ENCODE peak calls at places on chromosomes 6 and 20, in four cellular contexts. One of them, this sample, is unnamed.

GRCh38 chr6:46876126-46876525 is 45.6 kb downstream of the ADGRF5 start:
- DNase-seq in IMR-90: no peak
- DNase-seq in mesendoderm: peak; percentile 73
- DNase-seq in neuronal stem cell: no peak
- DNase-seq in this sample: peak; percentile 97

GRCh38 chr6:1426416-1426815 is 37.0 kb downstream of the FOXF2 start:
- DNase-seq in IMR-90: no peak
- DNase-seq in mesendoderm: no peak
- DNase-seq in neuronal stem cell: no peak
- DNase-seq in this sample: no peak

GRCh38 chr20:1446536-1446935 is 20.1 kb downstream of the NSFL1C start:
- DNase-seq in IMR-90: no peak
- DNase-seq in mesendoderm: no peak
- DNase-seq in neuronal stem cell: no peak
- DNase-seq in this sample: no peak

GRCh38 chr6:41704656-41705328 is 30.6 kb downstream of the TFEB start:
- DNase-seq in IMR-90: no peak
- DNase-seq in mesendoderm: no peak
- DNase-seq in neuronal stem cell: no peak
- DNase-seq in this sample: no peak

GRCh38 chr6:90982051-90982450 is 395.2 kb upstream of the MAP3K7 start:
- DNase-seq in IMR-90: no peak
- DNase-seq in mesendoderm: peak; percentile 25
- DNase-seq in neuronal stem cell: no peak
- DNase-seq in this sample: peak; percentile 6

GRCh38 chr6:100281471-100281878 is 183.2 kb downstream of the SIM1 start:
- DNase-seq in IMR-90: no peak
- DNase-seq in mesendoderm: peak; percentile 54
- DNase-seq in neuronal stem cell: peak; percentile 86
- DNase-seq in this sample: no peak

GRCh38 chr20:49747707-49748524 is 34.2 kb upstream of the B4GALT5 start:
- DNase-seq in IMR-90: peak; percentile 50
- DNase-seq in mesendoderm: no peak
- DNase-seq in neuronal stem cell: no peak
- DNase-seq in this sample: peak; percentile 7

GRCh38 chr6:126540161-126540560 is 200.2 kb downstream of the CENPW start:
- DNase-seq in IMR-90: no peak
- DNase-seq in mesendoderm: no peak
- DNase-seq in neuronal stem cell: no peak
- DNase-seq in this sample: no peak

GRCh38 chr6:16759646-16760535 is 1.4 kb downstream of the ATXN1 start:
- DNase-seq in IMR-90: peak; percentile 84
- DNase-seq in mesendoderm: peak; percentile 81
- DNase-seq in neuronal stem cell: peak; percentile 62
- DNase-seq in this sample: peak; percentile 86

GRCh38 chr6:126890055-126890454 is 228.4 kb upstream of the RSPO3 start:
- DNase-seq in IMR-90: no peak
- DNase-seq in mesendoderm: no peak
- DNase-seq in neuronal stem cell: no peak
- DNase-seq in this sample: no peak

GRCh38 chr6:93964296-93964695 is 544.9 kb upstream of the EPHA7 start:
- DNase-seq in IMR-90: no peak
- DNase-seq in mesendoderm: no peak
- DNase-seq in neuronal stem cell: no peak
- DNase-seq in this sample: no peak

GRCh38 chr20:46814366-46815232 is 80.0 kb upstream of the EYA2 start:
- DNase-seq in IMR-90: peak; percentile 87
- DNase-seq in mesendoderm: peak; percentile 93
- DNase-seq in neuronal stem cell: peak; percentile 82
- DNase-seq in this sample: peak; percentile 92

GRCh38 chr20:51420111-51420510 is 122.4 kb downstream of the NFATC2 start:
- DNase-seq in IMR-90: peak; percentile 62
- DNase-seq in mesendoderm: no peak
- DNase-seq in neuronal stem cell: no peak
- DNase-seq in this sample: no peak

GRCh38 chr20:3158968-3159431 is 665 bp downstream of the FASTKD5 start:
- DNase-seq in IMR-90: peak; percentile 25
- DNase-seq in mesendoderm: peak; percentile 68
- DNase-seq in neuronal stem cell: no peak
- DNase-seq in this sample: peak; percentile 33

GRCh38 chr6:154122195-154122925 is 83.3 kb downstream of the OPRM1 start:
- DNase-seq in IMR-90: no peak
- DNase-seq in mesendoderm: no peak
- DNase-seq in neuronal stem cell: no peak
- DNase-seq in this sample: no peak

GRCh38 chr6:69865126-69865525 is 1.2 kb upstream of the COL19A1 start:
- DNase-seq in IMR-90: peak; percentile 39
- DNase-seq in mesendoderm: no peak
- DNase-seq in neuronal stem cell: no peak
- DNase-seq in this sample: no peak

GRCh38 chr20:46304361-46304760 is 3.9 kb downstream of the CDH22 start:
- DNase-seq in IMR-90: peak; percentile 51
- DNase-seq in mesendoderm: no peak
- DNase-seq in neuronal stem cell: no peak
- DNase-seq in this sample: no peak

GRCh38 chr6:85712346-85712745 is 69.7 kb upstream of the SYNCRIP start:
- DNase-seq in IMR-90: no peak
- DNase-seq in mesendoderm: no peak
- DNase-seq in neuronal stem cell: no peak
- DNase-seq in this sample: peak; percentile 78

GRCh38 chr20:40980828-40981310 is 47.8 kb upstream of the TOP1 start:
- DNase-seq in IMR-90: no peak
- DNase-seq in mesendoderm: no peak
- DNase-seq in neuronal stem cell: no peak
- DNase-seq in this sample: no peak

GRCh38 chr20:56352656-56353055 is 6.1 kb upstream of the FAM210B start:
- DNase-seq in IMR-90: peak; percentile 27
- DNase-seq in mesendoderm: no peak
- DNase-seq in neuronal stem cell: no peak
- DNase-seq in this sample: no peak

GRCh38 chr6:31541059-31541657 is 645 bp downstream of the DDX39B start:
- DNase-seq in IMR-90: peak; percentile 50
- DNase-seq in mesendoderm: peak; percentile 80
- DNase-seq in neuronal stem cell: peak; percentile 29
- DNase-seq in this sample: no peak

GRCh38 chr20:36268501-36269342 is 32.4 kb downstream of the AAR2 start:
- DNase-seq in IMR-90: no peak
- DNase-seq in mesendoderm: no peak
- DNase-seq in neuronal stem cell: no peak
- DNase-seq in this sample: no peak

GRCh38 chr6:6685249-6685667 is 96.7 kb downstream of the LY86 start:
- DNase-seq in IMR-90: no peak
- DNase-seq in mesendoderm: no peak
- DNase-seq in neuronal stem cell: no peak
- DNase-seq in this sample: peak; percentile 21

GRCh38 chr6:145631374-145631773 is 103.9 kb downstream of the EPM2A start:
- DNase-seq in IMR-90: no peak
- DNase-seq in mesendoderm: no peak
- DNase-seq in neuronal stem cell: no peak
- DNase-seq in this sample: no peak

GRCh38 chr6:140897804-140898573 is 1234.7 kb upstream of the GJE1 start:
- DNase-seq in IMR-90: no peak
- DNase-seq in mesendoderm: no peak
- DNase-seq in neuronal stem cell: no peak
- DNase-seq in this sample: no peak

GRCh38 chr6:116772450-116772849 is 6.9 kb upstream of the FAM162B start:
- DNase-seq in IMR-90: no peak
- DNase-seq in mesendoderm: no peak
- DNase-seq in neuronal stem cell: no peak
- DNase-seq in this sample: no peak

GRCh38 chr6:85714893-85715530 is 72.3 kb upstream of the SYNCRIP start:
- DNase-seq in IMR-90: no peak
- DNase-seq in mesendoderm: no peak
- DNase-seq in neuronal stem cell: no peak
- DNase-seq in this sample: no peak

GRCh38 chr6:54935739-54936138 is 89.2 kb downstream of the FAM83B start:
- DNase-seq in IMR-90: peak; percentile 87
- DNase-seq in mesendoderm: peak; percentile 80
- DNase-seq in neuronal stem cell: no peak
- DNase-seq in this sample: peak; percentile 35

GRCh38 chr6:88135578-88136114 is 30.5 kb downstream of the CNR1 start:
- DNase-seq in IMR-90: no peak
- DNase-seq in mesendoderm: no peak
- DNase-seq in neuronal stem cell: no peak
- DNase-seq in this sample: no peak

GRCh38 chr6:70394518-70395300 is 18.6 kb upstream of the FAM135A start:
- DNase-seq in IMR-90: no peak
- DNase-seq in mesendoderm: peak; percentile 21
- DNase-seq in neuronal stem cell: no peak
- DNase-seq in this sample: peak; percentile 88

GRCh38 chr6:166614589-166614988 is 12.5 kb downstream of the RPS6KA2 start:
- DNase-seq in IMR-90: no peak
- DNase-seq in mesendoderm: peak; percentile 75
- DNase-seq in neuronal stem cell: no peak
- DNase-seq in this sample: no peak

GRCh38 chr6:87407531-87407895 is 259 bp upstream of the CFAP206 start:
- DNase-seq in IMR-90: peak; percentile 41
- DNase-seq in mesendoderm: no peak
- DNase-seq in neuronal stem cell: no peak
- DNase-seq in this sample: no peak

GRCh38 chr6:77543601-77544000 is 80.3 kb upstream of the HTR1B start:
- DNase-seq in IMR-90: no peak
- DNase-seq in mesendoderm: no peak
- DNase-seq in neuronal stem cell: no peak
- DNase-seq in this sample: no peak

GRCh38 chr20:25398363-25399037 is 7.9 kb upstream of the ABHD12 start:
- DNase-seq in IMR-90: no peak
- DNase-seq in mesendoderm: no peak
- DNase-seq in neuronal stem cell: no peak
- DNase-seq in this sample: no peak

GRCh38 chr20:25397081-25397480 is 6.4 kb upstream of the ABHD12 start:
- DNase-seq in IMR-90: no peak
- DNase-seq in mesendoderm: no peak
- DNase-seq in neuronal stem cell: no peak
- DNase-seq in this sample: peak; percentile 73

GRCh38 chr20:25399038-25399430 is 8.4 kb upstream of the ABHD12 start:
- DNase-seq in IMR-90: peak; percentile 83
- DNase-seq in mesendoderm: peak; percentile 86
- DNase-seq in neuronal stem cell: peak; percentile 48
- DNase-seq in this sample: peak; percentile 92

GRCh38 chr20:25394996-25395395 is 4.4 kb upstream of the ABHD12 start:
- DNase-seq in IMR-90: no peak
- DNase-seq in mesendoderm: no peak
- DNase-seq in neuronal stem cell: no peak
- DNase-seq in this sample: no peak

GRCh38 chr20:25397827-25398226 is 7.2 kb upstream of the ABHD12 start:
- DNase-seq in IMR-90: peak; percentile 30
- DNase-seq in mesendoderm: no peak
- DNase-seq in neuronal stem cell: no peak
- DNase-seq in this sample: peak; percentile 80
- H3K4me2 ChIP-seq in IMR-90: no peak overlapping the region
- H3K4me2 ChIP-seq in mesendoderm: no peak overlapping the region
- H3K4me2 ChIP-seq in neuronal stem cell: no peak overlapping the region
- H3K4me2 ChIP-seq in this sample: peak overlapping the region; percentile 37

GRCh38 chr20:63496404-63497120 is 2.3 kb downstream of the EEF1A2 start:
- DNase-seq in IMR-90: no peak
- DNase-seq in mesendoderm: no peak
- DNase-seq in neuronal stem cell: no peak
- DNase-seq in this sample: no peak
- H3K4me3 ChIP-seq in IMR-90: peak overlapping the region; percentile 27
- H3K4me3 ChIP-seq in mesendoderm: no peak overlapping the region
- H3K4me3 ChIP-seq in neuronal stem cell: no peak overlapping the region
- H3K4me3 ChIP-seq in this sample: no peak overlapping the region

GRCh38 chr6:89817481-89817880 is 2.1 kb downstream of the MDN1 start:
- DNase-seq in IMR-90: no peak
- DNase-seq in mesendoderm: peak; percentile 96
- DNase-seq in neuronal stem cell: no peak
- DNase-seq in this sample: no peak

GRCh38 chr6:89818977-89819335 is 638 bp downstream of the MDN1 start:
- DNase-seq in IMR-90: peak; percentile 30
- DNase-seq in mesendoderm: peak; percentile 69
- DNase-seq in neuronal stem cell: peak; percentile 41
- DNase-seq in this sample: no peak

GRCh38 chr6:89819336-89820130 is at the start of gene MDN1:
- DNase-seq in IMR-90: peak; percentile 95
- DNase-seq in mesendoderm: peak; percentile 98
- DNase-seq in neuronal stem cell: peak; percentile 93
- DNase-seq in this sample: peak; percentile 97
- H3K4ac ChIP-seq in IMR-90: peak within 1 kb of the TSS; percentile 96
- H3K4ac ChIP-seq in mesendoderm: peak within 1 kb of the TSS; percentile 70
- H3K4ac ChIP-seq in neuronal stem cell: no peak within 1 kb of the TSS
- H3K4ac ChIP-seq in this sample: peak within 1 kb of the TSS; percentile 56

DNA sequence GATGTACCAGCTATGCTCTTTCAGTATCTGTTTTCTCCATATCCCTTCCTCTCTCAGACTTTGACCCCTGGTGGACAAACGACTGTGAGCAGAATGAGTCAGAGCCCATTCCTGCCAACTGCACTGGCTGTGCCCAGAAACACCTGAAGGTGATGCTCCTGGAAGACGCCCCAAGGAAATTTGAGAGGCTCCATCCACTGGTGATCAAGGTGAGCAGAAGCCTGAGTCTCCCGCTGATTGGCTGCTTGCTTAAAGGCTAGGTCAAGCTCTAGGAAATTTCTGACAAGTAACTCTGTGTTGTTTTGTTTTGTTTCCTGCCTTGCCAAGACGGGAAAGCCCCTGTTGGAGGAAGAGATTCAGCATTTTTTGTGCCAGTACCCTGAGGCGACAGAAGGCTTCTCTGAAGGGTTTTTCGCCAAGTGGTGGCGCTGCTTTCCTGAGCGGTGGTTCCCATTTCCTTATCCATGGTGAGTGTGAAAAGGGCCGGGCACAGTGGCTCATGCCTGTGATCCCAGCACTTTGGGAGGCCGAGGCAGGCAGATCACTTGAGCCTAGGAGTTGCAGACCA is 28.6 kb downstream of the C6orf89 start:
- DNase-seq in IMR-90: peak; percentile 56
- DNase-seq in mesendoderm: peak; percentile 84
- DNase-seq in neuronal stem cell: no peak
- DNase-seq in this sample: peak; percentile 10
- H3K4me2 ChIP-seq in IMR-90: no peak overlapping the region
- H3K4me2 ChIP-seq in mesendoderm: no peak overlapping the region
- H3K4me2 ChIP-seq in neuronal stem cell: no peak overlapping the region
- H3K4me2 ChIP-seq in this sample: no peak overlapping the region

This sample was measured in trophoblast cell.